ENCODE peak calls at places on chromosomes 4 and X, in nine cellular contexts. E is dorsolateral prefrontal cortex; G is GM23338; O is CD4-positive, alpha-beta T cell; S is colonic mucosa; Y is WERI-Rb-1; J is brain microvascular endothelial cell; W is A549; L is upper lobe of right lung. I is an unnamed sample.

GRCh38 chr4:67452100-67452887 is 93.0 kb downstream of the CENPC start:
- DNase-seq in S (no peak), E (no peak), O (no peak), J (peak; percentile 56), Y (no peak), G (no peak), W (no peak), L (no peak), I (no peak)

GRCh38 chrX:119067023-119067739 is 5.6 kb upstream of the CT47C1 start:
- DNase-seq in E (peak; percentile 40), O (peak; percentile 3), G (peak; percentile 64), Y (peak; percentile 31), J (peak; percentile 43), S (peak; percentile 47), L (no peak), W (peak; percentile 46), I (peak; percentile 45)

GRCh38 chr4:174503079-174503724 is 19.1 kb downstream of the HPGD start:
- DNase-seq in O (no peak), J (no peak), E (no peak), L (no peak), G (no peak), W (no peak), Y (no peak), S (peak; percentile 59), I (peak; percentile 36)

GRCh38 chrX:24034485-24034884 is 7.5 kb upstream of the KLHL15 start:
- DNase-seq in S (no peak), E (no peak), O (no peak), W (no peak), L (no peak), G (no peak), J (no peak), Y (peak; percentile 89), I (no peak)

GRCh38 chr4:2186133-2186864 is 55.6 kb downstream of the HAUS3 start:
- DNase-seq in W (no peak), E (no peak), L (no peak), G (peak; percentile 91), O (no peak), J (no peak), S (no peak), Y (peak; percentile 65), I (peak; percentile 42)

GRCh38 chr4:20253799-20254409 is 2.2 kb downstream of the SLIT2 start:
- DNase-seq in E (no peak), J (no peak), W (no peak), L (peak; percentile 66), S (no peak), O (no peak), Y (peak; percentile 31), G (peak; percentile 36), I (no peak)

GRCh38 chr4:48133668-48134444 is at the start of gene TXK:
- DNase-seq in J (no peak), G (no peak), O (no peak), S (no peak), E (no peak), L (no peak), W (no peak), Y (no peak), I (no peak)

GRCh38 chrX:103329991-103330390 is at the start of gene TCEAL7:
- DNase-seq in E (peak; percentile 68), O (no peak), G (peak; percentile 56), Y (peak; percentile 38), J (no peak), W (no peak), L (no peak), S (no peak), I (no peak)

GRCh38 chr4:740656-741282 is 35.1 kb downstream of the PCGF3 start:
- DNase-seq in S (no peak), L (no peak), Y (no peak), W (no peak), O (no peak), E (no peak), G (no peak), J (peak; percentile 76), I (no peak)

GRCh38 chrX:2463973-2464676 is 36.7 kb downstream of the DHRSX start:
- DNase-seq in S (no peak), G (peak; percentile 77), O (no peak), E (no peak), W (peak; percentile 41), L (no peak), Y (peak; percentile 33), J (peak; percentile 14), I (no peak)

GRCh38 chrX:8868070-8868795 is 67.0 kb upstream of the FAM9A start:
- DNase-seq in E (no peak), J (peak; percentile 57), S (no peak), W (peak; percentile 29), G (no peak), O (no peak), L (no peak), Y (no peak), I (peak; percentile 64)

DNA sequence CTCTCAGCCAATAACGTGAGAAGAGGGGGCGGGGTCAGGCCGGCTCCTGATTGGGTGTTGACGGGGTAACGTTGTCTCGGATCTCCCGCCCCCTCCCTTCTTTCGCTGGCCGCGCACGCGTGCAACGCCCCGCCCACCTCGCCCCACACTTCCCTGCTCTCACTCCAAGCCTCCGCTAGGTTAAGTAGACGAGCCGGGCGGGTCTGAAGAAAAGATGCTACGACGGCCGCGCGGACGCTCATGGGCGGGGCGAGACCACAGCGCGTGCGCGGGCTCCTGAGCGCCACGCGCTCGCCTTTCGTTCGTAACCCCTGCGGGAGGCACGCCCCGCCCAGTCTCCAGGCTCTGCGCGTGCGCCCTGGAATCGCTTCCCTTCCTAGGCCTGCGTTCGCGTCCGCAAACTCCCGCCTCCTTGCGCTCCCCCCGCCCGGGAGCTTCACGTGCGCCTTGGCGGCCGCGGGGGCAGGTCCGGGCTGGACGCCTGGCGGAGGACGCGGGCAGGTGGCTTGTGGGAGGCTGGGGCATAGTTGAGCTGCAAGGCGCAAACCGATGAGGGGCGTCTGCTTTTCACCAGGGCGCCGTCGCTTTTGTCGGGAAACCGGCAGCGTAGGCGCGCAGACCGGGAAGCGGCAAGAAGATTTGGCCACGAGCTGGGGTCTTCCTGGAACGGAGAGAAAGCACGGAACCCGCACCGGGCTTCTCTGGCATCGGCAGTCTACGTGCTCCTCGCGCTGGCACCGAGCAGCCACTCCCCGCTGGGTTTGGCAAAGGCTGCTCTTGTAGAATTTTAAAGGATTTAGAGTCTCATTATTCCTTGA is 467 bp upstream of the PGRMC2 start:
- DNase-seq in W (peak; percentile 83), L (peak; percentile 100), S (peak; percentile 100), J (peak; percentile 100), O (peak; percentile 99), Y (peak; percentile 100), G (peak; percentile 100), E (peak; percentile 98), I (peak; percentile 98)
- TF ChIP-seq CTCF in W (no peak), L (peak; percentile 27), S (no peak), J (peak; percentile 23), O (no peak), Y (peak; percentile 25), G (no peak), E (peak; percentile 38), I (no peak)

GRCh38 chr4:141814499-141814898 is 178.1 kb downstream of the IL15 start:
- DNase-seq in S (no peak), L (no peak), W (no peak), O (no peak), E (no peak), J (no peak), Y (no peak), G (no peak), I (no peak)

GRCh38 chr4:141807501-141807900 is 171.1 kb downstream of the IL15 start:
- DNase-seq in G (no peak), W (no peak), L (no peak), S (no peak), E (no peak), O (no peak), J (no peak), Y (no peak), I (peak; percentile 13)

GRCh38 chr4:141807073-141807472 is 170.7 kb downstream of the IL15 start:
- DNase-seq in W (no peak), J (peak; percentile 35), G (no peak), Y (no peak), S (no peak), E (no peak), O (no peak), L (no peak), I (peak; percentile 45)

GRCh38 chr4:141810702-141811365 is 174.5 kb downstream of the IL15 start:
- DNase-seq in J (peak; percentile 21), G (no peak), Y (peak; percentile 12), W (no peak), S (no peak), E (no peak), O (no peak), L (no peak), I (no peak)

GRCh38 chr4:141810038-141810701 is 173.8 kb downstream of the IL15 start:
- DNase-seq in Y (no peak), G (peak; percentile 49), L (no peak), J (no peak), O (no peak), E (no peak), W (no peak), S (no peak), I (no peak)
- H3K27ac ChIP-seq in Y (no peak overlapping the region), G (no peak overlapping the region), L (no peak overlapping the region), J (no peak overlapping the region), O (no peak overlapping the region), E (no peak overlapping the region), W (no peak overlapping the region), S (no peak overlapping the region), I (no peak overlapping the region)

GRCh38 chr4:123568936-123569335 is 172.3 kb downstream of the SPRY1 start:
- DNase-seq in Y (no peak), G (no peak), L (no peak), W (no peak), S (no peak), J (no peak), E (no peak), O (no peak), I (no peak)
- TF ChIP-seq CTCF in Y (no peak), G (no peak), L (no peak), W (no peak), S (no peak), J (no peak), E (no peak), O (no peak), I (no peak)

GRCh38 chr4:40121515-40121914 is 64.9 kb downstream of the N4BP2 start:
- DNase-seq in E (no peak), W (no peak), J (peak; percentile 77), S (no peak), O (no peak), Y (no peak), G (no peak), L (no peak), I (peak; percentile 69)

GRCh38 chr4:40124690-40125089 is 68.0 kb downstream of the N4BP2 start:
- DNase-seq in S (no peak), L (no peak), Y (no peak), O (no peak), E (no peak), W (no peak), G (no peak), J (no peak), I (no peak)

GRCh38 chr4:40122941-40123340 is 66.3 kb downstream of the N4BP2 start:
- DNase-seq in J (no peak), O (no peak), G (no peak), W (no peak), L (no peak), E (no peak), S (no peak), Y (no peak), I (no peak)

DNA sequence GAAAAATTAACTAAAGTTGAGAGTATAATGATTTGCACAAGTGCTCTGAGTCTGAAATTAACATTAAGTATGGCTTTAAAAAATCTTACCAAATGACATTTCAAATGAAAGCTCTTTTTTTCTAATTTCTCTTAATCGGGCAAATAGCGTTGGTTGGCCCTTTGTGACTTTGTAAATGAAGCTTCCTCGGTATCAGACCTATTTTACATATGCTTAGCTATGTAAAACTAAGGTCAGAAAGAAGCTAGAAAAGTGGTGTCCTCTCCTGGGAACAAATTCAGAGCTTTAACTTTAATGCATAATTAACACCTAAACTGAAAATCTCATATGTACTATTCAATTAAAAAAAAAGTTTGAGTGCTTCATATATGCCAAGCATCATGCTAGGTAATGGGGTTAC is 62.7 kb downstream of the N4BP2 start:
- DNase-seq in J (no peak), O (no peak), E (no peak), Y (no peak), W (no peak), L (no peak), S (no peak), G (peak; percentile 64), I (no peak)
- H3K27ac ChIP-seq in J (no peak overlapping the region), O (no peak overlapping the region), E (no peak overlapping the region), Y (no peak overlapping the region), W (no peak overlapping the region), L (no peak overlapping the region), S (no peak overlapping the region), G (no peak overlapping the region), I (no peak overlapping the region)

I was measured in RWPE1.